ENCODE peak calls at places on chromosomes 1 and 21, in seven cellular contexts. One of them, this sample, is unnamed.
A peak's percentile ranks its signal among the peaks of the same experiment; 100 is the strongest.

GRCh38 chr1:3222042-3222692 is 153.2 kb downstream of the PRDM16 start:
- DNase-seq in fibroblast of mammary gland: no peak
- DNase-seq in natural killer cell: no peak
- DNase-seq in epithelial cell of esophagus: no peak
- DNase-seq in Peyer's patch: peak; percentile 82
- DNase-seq in posterior cingulate gyrus: no peak
- DNase-seq in body of pancreas: peak; percentile 96
- DNase-seq in this sample: no peak

GRCh38 chr1:155978973-155979429 is 654 bp upstream of the ARHGEF2 start:
- DNase-seq in fibroblast of mammary gland: peak; percentile 44
- DNase-seq in natural killer cell: no peak
- DNase-seq in epithelial cell of esophagus: no peak
- DNase-seq in Peyer's patch: no peak
- DNase-seq in posterior cingulate gyrus: no peak
- DNase-seq in body of pancreas: no peak
- DNase-seq in this sample: peak; percentile 57

GRCh38 chr1:31027693-31028526 is 37.6 kb downstream of the PUM1 start:
- DNase-seq in fibroblast of mammary gland: no peak
- DNase-seq in natural killer cell: no peak
- DNase-seq in epithelial cell of esophagus: no peak
- DNase-seq in Peyer's patch: no peak
- DNase-seq in posterior cingulate gyrus: no peak
- DNase-seq in body of pancreas: no peak
- DNase-seq in this sample: peak; percentile 17

GRCh38 chr1:230240446-230241076 is 173.5 kb downstream of the GALNT2 start:
- DNase-seq in fibroblast of mammary gland: peak; percentile 52
- DNase-seq in natural killer cell: no peak
- DNase-seq in epithelial cell of esophagus: no peak
- DNase-seq in Peyer's patch: no peak
- DNase-seq in posterior cingulate gyrus: no peak
- DNase-seq in body of pancreas: no peak
- DNase-seq in this sample: no peak

GRCh38 chr21:33441489-33442477 is 38.0 kb downstream of the TMEM50B start:
- DNase-seq in fibroblast of mammary gland: peak; percentile 83
- DNase-seq in natural killer cell: no peak
- DNase-seq in epithelial cell of esophagus: peak; percentile 97
- DNase-seq in Peyer's patch: no peak
- DNase-seq in posterior cingulate gyrus: no peak
- DNase-seq in body of pancreas: peak; percentile 20
- DNase-seq in this sample: peak; percentile 84

GRCh38 chr1:103416681-103417318 is 108.7 kb upstream of the RNPC3 start:
- DNase-seq in fibroblast of mammary gland: peak; percentile 40
- DNase-seq in natural killer cell: no peak
- DNase-seq in epithelial cell of esophagus: peak; percentile 6
- DNase-seq in Peyer's patch: no peak
- DNase-seq in posterior cingulate gyrus: no peak
- DNase-seq in body of pancreas: no peak
- DNase-seq in this sample: peak; percentile 20

GRCh38 chr1:245096330-245097066 is 58.3 kb upstream of the KIF26B start:
- DNase-seq in fibroblast of mammary gland: no peak
- DNase-seq in natural killer cell: no peak
- DNase-seq in epithelial cell of esophagus: no peak
- DNase-seq in Peyer's patch: no peak
- DNase-seq in posterior cingulate gyrus: peak; percentile 16
- DNase-seq in body of pancreas: no peak
- DNase-seq in this sample: no peak

GRCh38 chr21:44767834-44768831 is 33.5 kb downstream of the UBE2G2 start:
- DNase-seq in fibroblast of mammary gland: no peak
- DNase-seq in natural killer cell: no peak
- DNase-seq in epithelial cell of esophagus: no peak
- DNase-seq in Peyer's patch: no peak
- DNase-seq in posterior cingulate gyrus: no peak
- DNase-seq in body of pancreas: no peak
- DNase-seq in this sample: no peak

GRCh38 chr1:16984717-16985116 is 4.3 kb upstream of the MFAP2 start:
- DNase-seq in fibroblast of mammary gland: peak; percentile 95
- DNase-seq in natural killer cell: no peak
- DNase-seq in epithelial cell of esophagus: peak; percentile 96
- DNase-seq in Peyer's patch: no peak
- DNase-seq in posterior cingulate gyrus: no peak
- DNase-seq in body of pancreas: peak; percentile 39
- DNase-seq in this sample: peak; percentile 92

GRCh38 chr1:89615676-89616598 is 17.0 kb upstream of the LRRC8C start:
- DNase-seq in fibroblast of mammary gland: no peak
- DNase-seq in natural killer cell: peak; percentile 23
- DNase-seq in epithelial cell of esophagus: peak; percentile 82
- DNase-seq in Peyer's patch: no peak
- DNase-seq in posterior cingulate gyrus: no peak
- DNase-seq in body of pancreas: peak; percentile 21
- DNase-seq in this sample: no peak

GRCh38 chr1:232319106-232319505 is 310.8 kb downstream of the SIPA1L2 start:
- DNase-seq in fibroblast of mammary gland: no peak
- DNase-seq in natural killer cell: no peak
- DNase-seq in epithelial cell of esophagus: peak; percentile 97
- DNase-seq in Peyer's patch: no peak
- DNase-seq in posterior cingulate gyrus: no peak
- DNase-seq in body of pancreas: no peak
- DNase-seq in this sample: no peak

GRCh38 chr1:203593723-203594122 is 32.9 kb upstream of the ATP2B4 start:
- DNase-seq in fibroblast of mammary gland: no peak
- DNase-seq in natural killer cell: peak; percentile 42
- DNase-seq in epithelial cell of esophagus: peak; percentile 66
- DNase-seq in Peyer's patch: peak; percentile 67
- DNase-seq in posterior cingulate gyrus: no peak
- DNase-seq in body of pancreas: peak; percentile 23
- DNase-seq in this sample: no peak

GRCh38 chr1:31700468-31701136 is 3.2 kb downstream of the COL16A1 start:
- DNase-seq in fibroblast of mammary gland: no peak
- DNase-seq in natural killer cell: no peak
- DNase-seq in epithelial cell of esophagus: peak; percentile 75
- DNase-seq in Peyer's patch: no peak
- DNase-seq in posterior cingulate gyrus: no peak
- DNase-seq in body of pancreas: no peak
- DNase-seq in this sample: no peak

GRCh38 chr1:65174585-65174984 is 26.6 kb downstream of the AK4 start:
- DNase-seq in fibroblast of mammary gland: peak; percentile 99
- DNase-seq in natural killer cell: no peak
- DNase-seq in epithelial cell of esophagus: peak; percentile 94
- DNase-seq in Peyer's patch: no peak
- DNase-seq in posterior cingulate gyrus: no peak
- DNase-seq in body of pancreas: peak; percentile 70
- DNase-seq in this sample: peak; percentile 97

GRCh38 chr1:78619446-78619802 is 824 bp upstream of the IFI44L start:
- DNase-seq in fibroblast of mammary gland: no peak
- DNase-seq in natural killer cell: no peak
- DNase-seq in epithelial cell of esophagus: no peak
- DNase-seq in Peyer's patch: no peak
- DNase-seq in posterior cingulate gyrus: no peak
- DNase-seq in body of pancreas: no peak
- DNase-seq in this sample: peak; percentile 15

GRCh38 chr1:2289607-2290006 is 61.5 kb downstream of the SKI start:
- DNase-seq in fibroblast of mammary gland: no peak
- DNase-seq in natural killer cell: no peak
- DNase-seq in epithelial cell of esophagus: no peak
- DNase-seq in Peyer's patch: no peak
- DNase-seq in posterior cingulate gyrus: no peak
- DNase-seq in body of pancreas: no peak
- DNase-seq in this sample: no peak

GRCh38 chr1:53639251-53639721 is 99.7 kb downstream of the GLIS1 start:
- DNase-seq in fibroblast of mammary gland: peak; percentile 61
- DNase-seq in natural killer cell: no peak
- DNase-seq in epithelial cell of esophagus: peak; percentile 45
- DNase-seq in Peyer's patch: peak; percentile 36
- DNase-seq in posterior cingulate gyrus: no peak
- DNase-seq in body of pancreas: no peak
- DNase-seq in this sample: peak; percentile 66

GRCh38 chr1:61056674-61057439 is 25.5 kb upstream of the NFIA start:
- DNase-seq in fibroblast of mammary gland: peak; percentile 59
- DNase-seq in natural killer cell: peak; percentile 20
- DNase-seq in epithelial cell of esophagus: peak; percentile 66
- DNase-seq in Peyer's patch: peak; percentile 80
- DNase-seq in posterior cingulate gyrus: peak; percentile 55
- DNase-seq in body of pancreas: peak; percentile 83
- DNase-seq in this sample: peak; percentile 28

GRCh38 chr1:28428012-28428411 is 58.5 kb downstream of the PHACTR4 start:
- DNase-seq in fibroblast of mammary gland: no peak
- DNase-seq in natural killer cell: no peak
- DNase-seq in epithelial cell of esophagus: no peak
- DNase-seq in Peyer's patch: no peak
- DNase-seq in posterior cingulate gyrus: no peak
- DNase-seq in body of pancreas: no peak
- DNase-seq in this sample: no peak

GRCh38 chr1:77857557-77857956 is 30.9 kb upstream of the NEXN start:
- DNase-seq in fibroblast of mammary gland: peak; percentile 37
- DNase-seq in natural killer cell: no peak
- DNase-seq in epithelial cell of esophagus: no peak
- DNase-seq in Peyer's patch: no peak
- DNase-seq in posterior cingulate gyrus: no peak
- DNase-seq in body of pancreas: no peak
- DNase-seq in this sample: peak; percentile 47

GRCh38 chr21:43881283-43881682 is 16.3 kb downstream of the AGPAT3 start:
- DNase-seq in fibroblast of mammary gland: no peak
- DNase-seq in natural killer cell: no peak
- DNase-seq in epithelial cell of esophagus: no peak
- DNase-seq in Peyer's patch: peak; percentile 5
- DNase-seq in posterior cingulate gyrus: no peak
- DNase-seq in body of pancreas: no peak
- DNase-seq in this sample: no peak

GRCh38 chr21:15443740-15444117 is 286.1 kb upstream of the USP25 start:
- DNase-seq in fibroblast of mammary gland: no peak
- DNase-seq in natural killer cell: no peak
- DNase-seq in epithelial cell of esophagus: no peak
- DNase-seq in Peyer's patch: no peak
- DNase-seq in posterior cingulate gyrus: no peak
- DNase-seq in body of pancreas: no peak
- DNase-seq in this sample: no peak

GRCh38 chr1:18802231-18802630 is 57.2 kb downstream of the TAS1R2 start:
- DNase-seq in fibroblast of mammary gland: no peak
- DNase-seq in natural killer cell: no peak
- DNase-seq in epithelial cell of esophagus: no peak
- DNase-seq in Peyer's patch: no peak
- DNase-seq in posterior cingulate gyrus: no peak
- DNase-seq in body of pancreas: no peak
- DNase-seq in this sample: no peak

GRCh38 chr21:38721983-38722382 is 83.7 kb upstream of the ETS2 start:
- DNase-seq in fibroblast of mammary gland: peak; percentile 14
- DNase-seq in natural killer cell: no peak
- DNase-seq in epithelial cell of esophagus: no peak
- DNase-seq in Peyer's patch: no peak
- DNase-seq in posterior cingulate gyrus: no peak
- DNase-seq in body of pancreas: no peak
- DNase-seq in this sample: peak; percentile 46

GRCh38 chr1:111538343-111539035 is 35.1 kb upstream of the ADORA3 start:
- DNase-seq in fibroblast of mammary gland: peak; percentile 93
- DNase-seq in natural killer cell: no peak
- DNase-seq in epithelial cell of esophagus: no peak
- DNase-seq in Peyer's patch: no peak
- DNase-seq in posterior cingulate gyrus: no peak
- DNase-seq in body of pancreas: no peak
- DNase-seq in this sample: peak; percentile 23

GRCh38 chr1:54813479-54814147 is 12.5 kb upstream of the TTC22 start:
- DNase-seq in fibroblast of mammary gland: no peak
- DNase-seq in natural killer cell: no peak
- DNase-seq in epithelial cell of esophagus: no peak
- DNase-seq in Peyer's patch: no peak
- DNase-seq in posterior cingulate gyrus: no peak
- DNase-seq in body of pancreas: no peak
- DNase-seq in this sample: no peak

This sample was measured in AG10803.